ENCODE peak calls at places on chromosome 2, in five cellular contexts. E is WTC11, P is mesendoderm, G is HTR-8/SVneo, Z is NCI-H446. B is an unnamed sample.

GRCh38 chr2:48279347-48279746 is 250.6 kb upstream of the STON1 start:
- DNase-seq in Z (peak; percentile 13), P (no peak), G (no peak), E (no peak), B (no peak)

GRCh38 chr2:237472909-237473308 is 14.1 kb upstream of the MLPH start:
- DNase-seq in E (no peak), G (no peak), Z (no peak), P (no peak), B (no peak)

GRCh38 chr2:101295895-101296294 is 12.6 kb downstream of the RNF149 start:
- DNase-seq in E (no peak), Z (no peak), G (no peak), P (no peak), B (no peak)

GRCh38 chr2:231680992-231681852 is 27.1 kb upstream of the PTMA start:
- DNase-seq in Z (no peak), G (peak; percentile 89), E (peak; percentile 94), P (peak; percentile 89), B (peak; percentile 71)

GRCh38 chr2:26640331-26640745 is 828 bp downstream of the CIB4 start:
- DNase-seq in P (no peak), Z (no peak), G (peak; percentile 94), E (peak; percentile 29), B (peak; percentile 10)

GRCh38 chr2:222440670-222441422 is 16.5 kb downstream of the SGPP2 start:
- DNase-seq in G (peak; percentile 63), E (no peak), Z (no peak), P (peak; percentile 39), B (peak; percentile 39)

GRCh38 chr2:231696004-231696367 is 12.3 kb upstream of the PTMA start:
- DNase-seq in E (no peak), Z (no peak), G (no peak), P (no peak), B (no peak)

GRCh38 chr2:197152451-197153228 is 157.9 kb downstream of the ANKRD44 start:
- DNase-seq in G (no peak), E (no peak), Z (no peak), P (no peak), B (no peak)

GRCh38 chr2:113080134-113080533 is 12.4 kb downstream of the IL1F10 start:
- DNase-seq in E (peak; percentile 75), P (peak; percentile 66), G (peak; percentile 41), Z (peak; percentile 10), B (no peak)

GRCh38 chr2:84792856-84793522 is 87.9 kb downstream of the TRABD2A start:
- DNase-seq in G (no peak), E (no peak), Z (peak; percentile 1), P (no peak), B (no peak)

GRCh38 chr2:199914372-199914958 is 3.4 kb downstream of the C2orf69 start:
- DNase-seq in G (no peak), P (no peak), E (no peak), Z (no peak), B (no peak)

GRCh38 chr2:174074831-174075230 is 109.7 kb upstream of the SP3 start:
- DNase-seq in P (no peak), G (no peak), E (no peak), Z (no peak), B (no peak)

GRCh38 chr2:232876071-232876977 is 6.3 kb downstream of the SNORC start:
- DNase-seq in G (peak; percentile 40), E (peak; percentile 53), P (peak; percentile 26), Z (peak; percentile 8), B (peak; percentile 47)

GRCh38 chr2:240379089-240379636 is 56.3 kb upstream of the GPC1 start:
- DNase-seq in Z (no peak), P (no peak), G (no peak), E (no peak), B (no peak)

GRCh38 chr2:3280197-3280596 is 97.4 kb downstream of the EIPR1 start:
- DNase-seq in E (no peak), Z (no peak), P (no peak), G (no peak), B (no peak)

GRCh38 chr2:181058378-181059269 is 78.2 kb downstream of the UBE2E3 start:
- DNase-seq in E (peak; percentile 17), G (no peak), P (peak; percentile 65), Z (no peak), B (peak; percentile 24)

GRCh38 chr2:105404736-105405135 is 5.9 kb upstream of the FHL2 start:
- DNase-seq in G (no peak), P (no peak), E (no peak), Z (no peak), B (no peak)

GRCh38 chr2:238155051-238155760 is 3.6 kb upstream of the ERFE start:
- DNase-seq in P (peak; percentile 52), E (no peak), Z (no peak), G (no peak), B (no peak)

GRCh38 chr2:67032091-67032490 is 365.0 kb upstream of the ETAA1 start:
- DNase-seq in P (no peak), E (no peak), G (no peak), Z (no peak), B (no peak)

GRCh38 chr2:219171231-219171651 is 1.4 kb upstream of the SLC23A3 start:
- DNase-seq in Z (peak; percentile 50), P (peak; percentile 96), E (peak; percentile 23), G (peak; percentile 65), B (peak; percentile 37)

GRCh38 chr2:7795358-7796199 is 878.4 kb downstream of the RNF144A start:
- DNase-seq in P (no peak), Z (no peak), E (no peak), G (no peak), B (no peak)

GRCh38 chr2:117855886-117856285 is 41.4 kb downstream of the DDX18 start:
- DNase-seq in G (no peak), P (no peak), E (no peak), Z (no peak), B (no peak)

GRCh38 chr2:100893753-100894530 is 74.0 kb downstream of the NPAS2 start:
- DNase-seq in E (no peak), P (peak; percentile 27), Z (no peak), G (no peak), B (no peak)

GRCh38 chr2:172588931-172589330 is 33.0 kb downstream of the PDK1 start:
- DNase-seq in Z (no peak), G (no peak), P (no peak), E (no peak), B (no peak)

GRCh38 chr2:61620244-61621159 is 82.3 kb upstream of the XPO1 start:
- DNase-seq in P (peak; percentile 60), Z (no peak), E (no peak), G (peak; percentile 67), B (peak; percentile 42)

GRCh38 chr2:163637876-163638275 is 97.9 kb downstream of the FIGN start:
- DNase-seq in Z (no peak), P (no peak), E (no peak), G (no peak), B (no peak)

GRCh38 chr2:66446178-66446860 is 11.4 kb downstream of the MEIS1 start:
- DNase-seq in Z (no peak), E (peak; percentile 50), P (peak; percentile 70), G (no peak), B (no peak)

GRCh38 chr2:108593547-108594098 is 59.4 kb downstream of the LIMS1 start:
- DNase-seq in Z (no peak), P (peak; percentile 49), E (no peak), G (no peak), B (peak; percentile 71)

GRCh38 chr2:84631047-84631446 is 114.7 kb downstream of the DNAH6 start:
- DNase-seq in Z (peak; percentile 37), G (peak; percentile 74), P (peak; percentile 34), E (no peak), B (peak; percentile 44)

GRCh38 chr2:10524841-10525572 is 76.9 kb upstream of the ODC1 start:
- DNase-seq in P (no peak), G (no peak), E (no peak), Z (no peak), B (no peak)

GRCh38 chr2:173214213-173214612 is 138.6 kb downstream of the MAP3K20 start:
- DNase-seq in P (no peak), G (no peak), Z (no peak), E (no peak), B (peak; percentile 85)

B was measured in RWPE1.